ENCODE peak calls at places on chromosomes 1 and 21, in nine cellular contexts. One of them, this sample, is unnamed.

GRCh38 chr1:150365945-150366344 is 2.0 kb downstream of the RPRD2 start:
- DNase-seq in suprapubic skin: no peak
- DNase-seq in pancreas: no peak
- DNase-seq in cardiac muscle cell: no peak
- DNase-seq in fibroblast of villous mesenchyme: peak; percentile 16
- DNase-seq in WERI-Rb-1: no peak
- DNase-seq in Panc1: no peak
- DNase-seq in HL-60: peak; percentile 20
- DNase-seq in HFF-Myc: no peak
- DNase-seq in this sample: peak; percentile 12

GRCh38 chr1:227043755-227044154 is 103.7 kb downstream of the COQ8A start:
- DNase-seq in suprapubic skin: no peak
- DNase-seq in cardiac muscle cell: no peak
- DNase-seq in WERI-Rb-1: no peak
- DNase-seq in pancreas: no peak
- DNase-seq in fibroblast of villous mesenchyme: peak; percentile 65
- DNase-seq in Panc1: no peak
- DNase-seq in HL-60: no peak
- DNase-seq in HFF-Myc: no peak
- DNase-seq in this sample: peak; percentile 76

GRCh38 chr1:203629509-203630082 is 3.0 kb downstream of the ATP2B4 start:
- DNase-seq in WERI-Rb-1: no peak
- DNase-seq in fibroblast of villous mesenchyme: peak; percentile 74
- DNase-seq in cardiac muscle cell: peak; percentile 79
- DNase-seq in HFF-Myc: no peak
- DNase-seq in Panc1: no peak
- DNase-seq in pancreas: peak; percentile 49
- DNase-seq in HL-60: no peak
- DNase-seq in suprapubic skin: peak; percentile 90
- DNase-seq in this sample: no peak

GRCh38 chr1:1440941-1441888 is 5.7 kb downstream of the VWA1 start:
- DNase-seq in HFF-Myc: no peak
- DNase-seq in fibroblast of villous mesenchyme: peak; percentile 36
- DNase-seq in Panc1: no peak
- DNase-seq in cardiac muscle cell: peak; percentile 72
- DNase-seq in pancreas: peak; percentile 68
- DNase-seq in HL-60: peak; percentile 47
- DNase-seq in WERI-Rb-1: peak; percentile 60
- DNase-seq in suprapubic skin: no peak
- DNase-seq in this sample: peak; percentile 45

GRCh38 chr1:113929750-113930498 is 800 bp downstream of the HIPK1 start:
- DNase-seq in pancreas: peak; percentile 65
- DNase-seq in cardiac muscle cell: peak; percentile 71
- DNase-seq in suprapubic skin: peak; percentile 82
- DNase-seq in WERI-Rb-1: peak; percentile 39
- DNase-seq in HFF-Myc: no peak
- DNase-seq in HL-60: peak; percentile 43
- DNase-seq in fibroblast of villous mesenchyme: peak; percentile 51
- DNase-seq in Panc1: no peak
- DNase-seq in this sample: peak; percentile 44

GRCh38 chr21:37338671-37339526 is 27.7 kb upstream of the DYRK1A start:
- DNase-seq in suprapubic skin: no peak
- DNase-seq in pancreas: peak; percentile 52
- DNase-seq in cardiac muscle cell: peak; percentile 85
- DNase-seq in HFF-Myc: peak; percentile 75
- DNase-seq in fibroblast of villous mesenchyme: peak; percentile 97
- DNase-seq in Panc1: peak; percentile 84
- DNase-seq in HL-60: no peak
- DNase-seq in WERI-Rb-1: peak; percentile 73
- DNase-seq in this sample: peak; percentile 97

GRCh38 chr1:110185181-110185580 is 24.9 kb upstream of the KCNC4 start:
- DNase-seq in pancreas: no peak
- DNase-seq in fibroblast of villous mesenchyme: no peak
- DNase-seq in HFF-Myc: no peak
- DNase-seq in suprapubic skin: no peak
- DNase-seq in HL-60: no peak
- DNase-seq in cardiac muscle cell: no peak
- DNase-seq in Panc1: no peak
- DNase-seq in WERI-Rb-1: peak; percentile 41
- DNase-seq in this sample: no peak

GRCh38 chr1:3327936-3328590 is 126.4 kb upstream of the ARHGEF16 start:
- DNase-seq in suprapubic skin: no peak
- DNase-seq in pancreas: no peak
- DNase-seq in WERI-Rb-1: no peak
- DNase-seq in Panc1: no peak
- DNase-seq in HFF-Myc: no peak
- DNase-seq in HL-60: no peak
- DNase-seq in fibroblast of villous mesenchyme: no peak
- DNase-seq in cardiac muscle cell: peak; percentile 82
- DNase-seq in this sample: no peak

GRCh38 chr21:45482899-45483821 is 59.1 kb downstream of the SLC19A1 start:
- DNase-seq in pancreas: no peak
- DNase-seq in fibroblast of villous mesenchyme: no peak
- DNase-seq in HFF-Myc: no peak
- DNase-seq in cardiac muscle cell: no peak
- DNase-seq in Panc1: no peak
- DNase-seq in HL-60: peak; percentile 82
- DNase-seq in suprapubic skin: no peak
- DNase-seq in WERI-Rb-1: no peak
- DNase-seq in this sample: no peak

GRCh38 chr1:59678809-59679228 is 135.9 kb upstream of the HOOK1 start:
- DNase-seq in HFF-Myc: peak; percentile 77
- DNase-seq in cardiac muscle cell: peak; percentile 47
- DNase-seq in WERI-Rb-1: peak; percentile 32
- DNase-seq in fibroblast of villous mesenchyme: peak; percentile 97
- DNase-seq in Panc1: no peak
- DNase-seq in HL-60: no peak
- DNase-seq in suprapubic skin: no peak
- DNase-seq in pancreas: no peak
- DNase-seq in this sample: peak; percentile 91

GRCh38 chr21:45618287-45618686 is 25.2 kb upstream of the PCBP3 start:
- DNase-seq in HL-60: peak; percentile 69
- DNase-seq in suprapubic skin: no peak
- DNase-seq in pancreas: no peak
- DNase-seq in Panc1: no peak
- DNase-seq in fibroblast of villous mesenchyme: peak; percentile 37
- DNase-seq in HFF-Myc: no peak
- DNase-seq in WERI-Rb-1: peak; percentile 99
- DNase-seq in cardiac muscle cell: no peak
- DNase-seq in this sample: peak; percentile 74

GRCh38 chr1:169604781-169605560 is 18.7 kb upstream of the F5 start:
- DNase-seq in HL-60: peak; percentile 96
- DNase-seq in suprapubic skin: no peak
- DNase-seq in Panc1: no peak
- DNase-seq in fibroblast of villous mesenchyme: no peak
- DNase-seq in pancreas: no peak
- DNase-seq in HFF-Myc: no peak
- DNase-seq in cardiac muscle cell: no peak
- DNase-seq in WERI-Rb-1: no peak
- DNase-seq in this sample: no peak

GRCh38 chr1:47881505-47882442 is 115.4 kb downstream of the TRABD2B start:
- DNase-seq in WERI-Rb-1: peak; percentile 40
- DNase-seq in pancreas: peak; percentile 61
- DNase-seq in fibroblast of villous mesenchyme: peak; percentile 46
- DNase-seq in HL-60: no peak
- DNase-seq in suprapubic skin: no peak
- DNase-seq in cardiac muscle cell: no peak
- DNase-seq in Panc1: no peak
- DNase-seq in HFF-Myc: peak; percentile 88
- DNase-seq in this sample: no peak

GRCh38 chr1:198540580-198540979 is at the start of gene ATP6V1G3:
- DNase-seq in WERI-Rb-1: no peak
- DNase-seq in cardiac muscle cell: no peak
- DNase-seq in suprapubic skin: no peak
- DNase-seq in Panc1: no peak
- DNase-seq in HFF-Myc: no peak
- DNase-seq in HL-60: no peak
- DNase-seq in pancreas: no peak
- DNase-seq in fibroblast of villous mesenchyme: no peak
- DNase-seq in this sample: no peak

GRCh38 chr1:223860051-223860559 is 14.4 kb upstream of the TP53BP2 start:
- DNase-seq in fibroblast of villous mesenchyme: no peak
- DNase-seq in HFF-Myc: no peak
- DNase-seq in Panc1: no peak
- DNase-seq in pancreas: no peak
- DNase-seq in suprapubic skin: no peak
- DNase-seq in cardiac muscle cell: no peak
- DNase-seq in HL-60: no peak
- DNase-seq in WERI-Rb-1: no peak
- DNase-seq in this sample: no peak

GRCh38 chr1:182059936-182060335 is 1.6 kb downstream of the ZNF648 start:
- DNase-seq in HL-60: no peak
- DNase-seq in cardiac muscle cell: no peak
- DNase-seq in fibroblast of villous mesenchyme: no peak
- DNase-seq in pancreas: no peak
- DNase-seq in WERI-Rb-1: no peak
- DNase-seq in suprapubic skin: no peak
- DNase-seq in Panc1: no peak
- DNase-seq in HFF-Myc: no peak
- DNase-seq in this sample: no peak

GRCh38 chr1:167373398-167373797 is 144.9 kb downstream of the CD247 start:
- DNase-seq in suprapubic skin: no peak
- DNase-seq in fibroblast of villous mesenchyme: peak; percentile 28
- DNase-seq in cardiac muscle cell: no peak
- DNase-seq in HL-60: no peak
- DNase-seq in WERI-Rb-1: no peak
- DNase-seq in pancreas: no peak
- DNase-seq in Panc1: no peak
- DNase-seq in HFF-Myc: no peak
- DNase-seq in this sample: peak; percentile 40

DNA sequence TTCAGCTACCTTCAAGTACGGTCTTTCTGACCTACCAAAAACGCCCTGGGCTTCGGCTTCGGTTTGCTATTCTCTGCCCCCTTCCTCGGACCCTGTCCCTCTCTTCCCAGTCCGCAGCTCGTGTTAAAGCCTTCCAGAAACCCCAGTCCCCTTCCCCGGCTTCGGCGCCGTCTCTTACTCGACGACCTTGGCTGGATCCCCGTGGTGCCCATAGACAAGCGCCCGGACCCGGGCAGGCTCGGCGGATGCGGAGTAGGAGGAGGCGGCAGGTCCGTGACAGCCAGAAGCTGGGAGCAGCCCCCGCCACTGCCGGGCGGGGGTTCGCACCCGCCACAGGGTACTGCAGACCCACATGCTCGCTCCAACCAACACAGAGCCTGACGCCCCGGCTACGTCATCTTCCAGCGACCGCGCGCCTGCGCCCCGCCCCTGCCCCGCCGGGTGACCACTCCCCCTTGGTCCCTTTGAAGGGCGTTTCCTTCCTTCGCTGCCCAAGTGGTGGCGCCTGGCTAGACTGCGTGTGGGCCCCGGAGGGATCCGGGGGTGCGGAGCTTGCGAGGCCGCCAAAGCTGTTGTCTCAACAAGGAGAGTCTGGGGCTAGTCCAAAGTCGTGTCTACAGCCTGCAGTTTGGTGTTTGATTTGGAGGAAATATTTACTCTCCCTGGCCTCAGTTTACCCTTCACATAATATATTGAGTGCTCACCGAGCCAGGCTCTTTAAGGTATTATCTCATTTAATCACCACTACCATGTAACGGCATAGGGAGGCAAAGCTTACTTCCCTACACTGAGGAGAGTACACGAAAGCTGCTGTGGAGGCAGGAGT is at the start of gene MECR:
- DNase-seq in HFF-Myc: peak; percentile 75
- DNase-seq in fibroblast of villous mesenchyme: peak; percentile 92
- DNase-seq in suprapubic skin: peak; percentile 96
- DNase-seq in Panc1: peak; percentile 64
- DNase-seq in HL-60: peak; percentile 95
- DNase-seq in cardiac muscle cell: peak; percentile 94
- DNase-seq in WERI-Rb-1: peak; percentile 95
- DNase-seq in pancreas: peak; percentile 95
- DNase-seq in this sample: peak; percentile 93
- TF ChIP-seq CTCF in HFF-Myc: no peak
- TF ChIP-seq CTCF in fibroblast of villous mesenchyme: peak; percentile 10
- TF ChIP-seq CTCF in suprapubic skin: no peak
- TF ChIP-seq CTCF in Panc1: peak; percentile 54
- TF ChIP-seq CTCF in HL-60: no peak
- TF ChIP-seq CTCF in cardiac muscle cell: peak; percentile 22
- TF ChIP-seq CTCF in WERI-Rb-1: peak; percentile 46
- TF ChIP-seq CTCF in pancreas: no peak
- TF ChIP-seq CTCF in this sample: no peak

GRCh38 chr1:64494659-64495058 is 24.7 kb downstream of the CACHD1 start:
- DNase-seq in pancreas: no peak
- DNase-seq in WERI-Rb-1: no peak
- DNase-seq in cardiac muscle cell: no peak
- DNase-seq in suprapubic skin: no peak
- DNase-seq in fibroblast of villous mesenchyme: no peak
- DNase-seq in Panc1: no peak
- DNase-seq in HL-60: no peak
- DNase-seq in HFF-Myc: no peak
- DNase-seq in this sample: no peak
- H3K4me3 ChIP-seq in pancreas: no peak overlapping the region
- H3K4me3 ChIP-seq in WERI-Rb-1: no peak overlapping the region
- H3K4me3 ChIP-seq in cardiac muscle cell: no peak overlapping the region
- H3K4me3 ChIP-seq in suprapubic skin: no peak overlapping the region
- H3K4me3 ChIP-seq in fibroblast of villous mesenchyme: no peak overlapping the region
- H3K4me3 ChIP-seq in Panc1: no peak overlapping the region
- H3K4me3 ChIP-seq in HL-60: no peak overlapping the region
- H3K4me3 ChIP-seq in HFF-Myc: no peak overlapping the region
- H3K4me3 ChIP-seq in this sample: no peak overlapping the region

GRCh38 chr1:206468571-206468970 is 1.7 kb upstream of the IKBKE start:
- DNase-seq in fibroblast of villous mesenchyme: no peak
- DNase-seq in suprapubic skin: no peak
- DNase-seq in cardiac muscle cell: no peak
- DNase-seq in HL-60: no peak
- DNase-seq in HFF-Myc: no peak
- DNase-seq in Panc1: no peak
- DNase-seq in WERI-Rb-1: no peak
- DNase-seq in pancreas: no peak
- DNase-seq in this sample: no peak
- TF ChIP-seq CTCF in fibroblast of villous mesenchyme: no peak
- TF ChIP-seq CTCF in suprapubic skin: no peak
- TF ChIP-seq CTCF in cardiac muscle cell: no peak
- TF ChIP-seq CTCF in HL-60: peak; percentile 16
- TF ChIP-seq CTCF in HFF-Myc: no peak
- TF ChIP-seq CTCF in Panc1: no peak
- TF ChIP-seq CTCF in WERI-Rb-1: no peak
- TF ChIP-seq CTCF in pancreas: no peak
- TF ChIP-seq CTCF in this sample: no peak

DNA sequence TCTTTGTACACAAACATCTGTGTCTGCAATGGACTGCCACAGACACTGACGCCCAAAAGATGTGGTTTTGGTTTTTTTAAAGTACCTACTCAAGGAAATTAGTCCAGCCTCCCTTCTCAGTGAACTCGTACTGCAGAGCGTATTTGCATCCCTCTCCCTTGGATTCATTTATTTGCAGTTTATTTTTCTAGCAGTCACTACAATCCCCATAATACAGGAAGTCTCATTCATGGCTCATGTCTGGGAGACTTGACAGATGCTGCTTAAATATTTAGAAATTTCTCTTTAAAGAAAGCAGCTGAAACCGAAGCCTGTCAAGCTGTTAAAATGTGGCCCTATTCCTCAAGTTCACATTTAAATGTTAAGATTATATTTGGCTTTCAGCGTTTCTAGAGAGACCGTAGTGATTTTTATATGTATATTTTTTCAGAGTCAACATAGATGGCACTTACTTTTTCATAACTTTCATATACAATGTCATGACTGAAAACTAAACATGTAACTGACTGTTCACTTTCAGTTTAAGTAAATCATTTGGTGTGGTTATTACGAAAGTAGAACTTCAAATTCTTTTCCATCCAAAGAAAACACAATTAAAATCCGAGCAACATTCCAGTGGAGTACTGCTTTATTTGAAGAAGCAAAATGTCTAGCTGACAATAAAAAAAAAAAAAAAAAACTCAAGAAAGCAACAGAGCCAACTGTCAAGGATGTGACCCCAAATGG is 38.0 kb downstream of the MIS18A start:
- DNase-seq in HL-60: no peak
- DNase-seq in Panc1: no peak
- DNase-seq in WERI-Rb-1: no peak
- DNase-seq in suprapubic skin: no peak
- DNase-seq in cardiac muscle cell: no peak
- DNase-seq in pancreas: no peak
- DNase-seq in HFF-Myc: no peak
- DNase-seq in fibroblast of villous mesenchyme: no peak
- DNase-seq in this sample: no peak
- H3K4me3 ChIP-seq in HL-60: no peak overlapping the region
- H3K4me3 ChIP-seq in Panc1: no peak overlapping the region
- H3K4me3 ChIP-seq in WERI-Rb-1: no peak overlapping the region
- H3K4me3 ChIP-seq in suprapubic skin: no peak overlapping the region
- H3K4me3 ChIP-seq in cardiac muscle cell: no peak overlapping the region
- H3K4me3 ChIP-seq in pancreas: no peak overlapping the region
- H3K4me3 ChIP-seq in HFF-Myc: no peak overlapping the region
- H3K4me3 ChIP-seq in fibroblast of villous mesenchyme: no peak overlapping the region
- H3K4me3 ChIP-seq in this sample: no peak overlapping the region